ENCODE peak calls at places on chromosomes 5 and 9, in four cellular contexts. A is lower lobe of right lung, G is upper lobe of right lung, C is PC-9. N is an unnamed sample. For H3K4me1, the result is how much of the 10 kb centered on the place peaks cover.

GRCh38 chr5:135145985-135146384 is 112.0 kb upstream of the PITX1 start:
- DNase-seq in A (no peak), G (no peak), C (no peak), N (no peak)

GRCh38 chr9:137313956-137314560 is 12.0 kb upstream of the NRARP start:
- DNase-seq in A (no peak), G (peak), C (no peak), N (no peak)

GRCh38 chr9:110059461-110059860 is 148.5 kb downstream of the C9orf152 start:
- DNase-seq in A (no peak), G (no peak), C (no peak), N (no peak)

GRCh38 chr5:160054047-160054446 is 45.1 kb downstream of the TTC1 start:
- DNase-seq in A (no peak), G (no peak), C (no peak), N (no peak)

GRCh38 chr5:54383941-54384340 is 71.6 kb upstream of the HSPB3 start:
- DNase-seq in A (no peak), G (no peak), C (no peak), N (no peak)

GRCh38 chr5:127909821-127910220 is 173.7 kb upstream of the SLC12A2 start:
- DNase-seq in A (no peak), G (no peak), C (no peak), N (no peak)

GRCh38 chr5:115461506-115462290 is 82.9 kb downstream of the FEM1C start:
- DNase-seq in A (no peak), G (no peak), C (peak), N (no peak)

GRCh38 chr5:160360310-160360709 is 10.1 kb downstream of the C1QTNF2 start:
- DNase-seq in A (no peak), G (no peak), C (no peak), N (no peak)

GRCh38 chr9:89996717-89997116 is 391.9 kb downstream of the GADD45G start:
- DNase-seq in A (no peak), G (no peak), C (no peak), N (no peak)

GRCh38 chr9:131723632-131724031 is 16.2 kb downstream of the RAPGEF1 start:
- DNase-seq in A (no peak), G (no peak), C (no peak), N (no peak)

GRCh38 chr5:93611900-93612898 is 29.2 kb downstream of the NR2F1 start:
- DNase-seq in A (no peak), G (no peak), C (peak), N (no peak)

GRCh38 chr9:89920131-89920530 is 315.3 kb downstream of the GADD45G start:
- DNase-seq in A (no peak), G (no peak), C (no peak), N (no peak)

GRCh38 chr5:159442210-159442850 is 112.0 kb upstream of the IL12B start:
- DNase-seq in A (peak), G (no peak), C (no peak), N (no peak)

GRCh38 chr9:93596399-93596798 is 20.0 kb downstream of the PHF2 start:
- DNase-seq in A (no peak), G (peak), C (no peak), N (no peak)

GRCh38 chr5:10593531-10594181 is 29.8 kb downstream of the ANKRD33B start:
- DNase-seq in A (no peak), G (no peak), C (no peak), N (no peak)

GRCh38 chr9:134770972-134771971 is 109.3 kb upstream of the FCN2 start:
- DNase-seq in A (no peak), G (no peak), C (no peak), N (no peak)

GRCh38 chr9:121987312-121987711 is 105.8 kb downstream of the TTLL11 start:
- DNase-seq in A (no peak), G (no peak), C (no peak), N (no peak)

GRCh38 chr5:56861893-56862485 is 46.6 kb downstream of the MAP3K1 start:
- DNase-seq in A (no peak), G (no peak), C (no peak), N (no peak)

GRCh38 chr5:172904643-172905345 is 54.4 kb upstream of the RPL26L1 start:
- DNase-seq in A (peak), G (peak), C (peak), N (peak)

GRCh38 chr9:87270241-87271234 is 227.1 kb upstream of the DAPK1 start:
- DNase-seq in A (no peak), G (no peak), C (no peak), N (peak)

GRCh38 chr9:14056235-14056930 is 257.6 kb downstream of the NFIB start:
- DNase-seq in A (no peak), G (no peak), C (no peak), N (no peak)

GRCh38 chr5:110956280-110956912 is 115.1 kb upstream of the TSLP start:
- DNase-seq in A (peak), G (no peak), C (no peak), N (no peak)

GRCh38 chr5:61570767-61571166 is 238.7 kb downstream of the ZSWIM6 start:
- DNase-seq in A (no peak), G (no peak), C (no peak), N (no peak)

GRCh38 chr5:61567337-61567736 is 235.3 kb downstream of the ZSWIM6 start:
- DNase-seq in A (no peak), G (no peak), C (no peak), N (no peak)

GRCh38 chr5:61572959-61573358 is 240.9 kb downstream of the ZSWIM6 start:
- DNase-seq in A (no peak), G (no peak), C (no peak), N (no peak)

GRCh38 chr5:61575103-61575502 is 243.0 kb downstream of the ZSWIM6 start:
- DNase-seq in A (no peak), G (no peak), C (peak), N (no peak)

DNA sequence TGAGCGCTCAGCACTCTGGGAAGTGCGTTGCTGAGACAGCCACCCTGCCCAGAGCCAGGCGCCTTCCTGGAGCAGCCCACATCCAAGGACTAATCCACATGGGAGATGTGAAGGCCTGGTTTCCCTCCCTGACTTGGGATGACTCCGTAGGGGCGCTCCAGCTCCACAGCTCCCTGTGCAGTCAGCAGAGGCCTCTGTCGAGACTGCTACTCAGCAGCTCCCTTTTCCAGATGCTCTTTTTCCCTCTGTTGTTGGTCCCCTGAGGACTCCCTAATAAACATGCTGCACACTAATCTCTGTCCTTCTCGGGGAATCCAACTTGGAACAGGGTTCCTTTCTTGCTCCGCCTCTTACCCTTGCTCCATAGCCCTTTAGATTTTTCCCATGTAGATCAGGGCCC is 237.3 kb downstream of the ZSWIM6 start:
- DNase-seq in A (no peak), G (no peak), C (no peak), N (no peak)
- H3K27ac ChIP-seq in A (no peak), G (no peak), C (no peak), N (no peak)

DNA sequence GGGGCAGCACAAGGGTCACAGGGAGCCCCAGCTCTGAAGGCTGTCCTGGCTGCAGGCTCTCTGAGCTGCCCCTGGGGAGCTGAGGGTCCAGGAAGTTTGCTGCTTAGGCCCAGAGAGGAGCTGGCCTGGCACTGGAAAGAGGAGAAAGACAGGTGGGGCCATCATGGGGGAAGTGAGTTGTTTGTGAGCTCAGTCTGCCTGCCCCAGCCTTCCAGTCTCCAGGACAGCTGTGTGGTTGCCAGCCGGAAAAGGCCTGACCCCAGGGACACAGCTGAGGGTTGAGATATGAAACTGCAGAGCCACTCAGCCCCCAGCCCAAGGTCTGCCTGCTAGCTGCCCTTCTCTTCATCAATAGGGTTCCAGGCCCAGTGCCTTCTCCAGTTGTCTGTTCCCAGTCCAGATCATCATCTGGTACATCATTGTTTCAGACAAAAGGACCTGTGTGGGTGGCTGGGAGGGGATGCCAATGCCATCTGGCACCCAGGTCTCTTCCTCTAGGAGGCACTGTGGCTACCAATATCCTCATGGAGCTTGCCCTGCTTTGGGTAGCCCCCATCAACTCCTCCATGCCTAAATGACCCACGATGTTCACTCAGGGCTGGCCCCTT is 4.2 kb upstream of the DDX41 start:
- DNase-seq in A (no peak), G (peak), C (no peak), N (peak)
- TF ChIP-seq CTCF in A (no peak), G (no peak), C (no peak), N (peak)

DNA sequence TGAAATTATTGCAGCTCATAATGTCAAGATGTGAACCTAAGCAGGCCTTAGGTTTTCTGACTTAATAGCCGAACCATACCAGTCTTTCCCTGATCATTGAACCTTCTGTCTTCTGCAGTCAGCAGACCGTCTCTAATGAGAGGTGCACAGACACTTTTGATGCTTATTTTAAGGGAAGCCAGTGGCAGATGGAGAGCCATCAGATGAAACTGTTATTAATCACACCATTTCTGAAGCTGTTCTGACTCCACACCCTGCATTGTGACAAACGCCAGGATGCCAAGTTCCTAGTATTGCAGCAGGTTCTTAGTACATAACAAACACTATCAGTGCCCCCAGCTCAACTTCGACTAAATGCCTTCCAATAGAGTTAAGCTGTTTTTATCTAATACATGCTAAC is 43.0 kb downstream of the PIK3R1 start:
- DNase-seq in A (no peak), G (no peak), C (no peak), N (no peak)
- H3K4me1 ChIP-seq in A (half or more), G (half or more), C (under half), N (half or more)

GRCh38 chr5:88761939-88762338 is 121.0 kb downstream of the MEF2C start:
- DNase-seq in A (no peak), G (no peak), C (no peak), N (no peak)
- H3K27ac ChIP-seq in A (no peak), G (no peak), C (no peak), N (peak)

DNA sequence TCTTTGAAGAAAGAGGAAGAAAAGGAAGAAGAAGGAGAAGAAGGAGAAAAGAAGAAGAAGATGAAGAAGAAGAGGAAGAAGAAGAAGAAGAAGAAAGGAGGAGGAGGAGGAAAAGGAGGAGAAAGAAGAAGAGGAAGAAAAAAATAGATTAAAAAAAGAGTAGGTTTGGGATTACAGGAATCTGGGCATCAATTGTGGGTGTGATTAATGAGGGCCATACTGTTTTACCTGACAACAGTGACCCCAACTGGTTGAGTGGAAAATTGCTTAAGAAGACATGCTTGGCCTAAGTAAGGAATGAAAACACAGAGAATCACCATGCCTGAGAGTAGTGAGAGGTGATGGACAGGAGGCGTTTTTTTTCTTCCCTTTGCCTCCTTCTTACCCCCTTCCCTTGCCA is 114.6 kb downstream of the FAM170A start:
- DNase-seq in A (no peak), G (no peak), C (peak), N (no peak)
- TF ChIP-seq CTCF in A (peak), G (peak), C (peak), N (no peak)

GRCh38 chr9:126334626-126335621 is 8.3 kb downstream of the MVB12B start:
- DNase-seq in A (no peak), G (no peak), C (peak), N (no peak)
- H3K4me1 ChIP-seq in A (half or more), G (under half), C (under half), N (half or more)

DNA sequence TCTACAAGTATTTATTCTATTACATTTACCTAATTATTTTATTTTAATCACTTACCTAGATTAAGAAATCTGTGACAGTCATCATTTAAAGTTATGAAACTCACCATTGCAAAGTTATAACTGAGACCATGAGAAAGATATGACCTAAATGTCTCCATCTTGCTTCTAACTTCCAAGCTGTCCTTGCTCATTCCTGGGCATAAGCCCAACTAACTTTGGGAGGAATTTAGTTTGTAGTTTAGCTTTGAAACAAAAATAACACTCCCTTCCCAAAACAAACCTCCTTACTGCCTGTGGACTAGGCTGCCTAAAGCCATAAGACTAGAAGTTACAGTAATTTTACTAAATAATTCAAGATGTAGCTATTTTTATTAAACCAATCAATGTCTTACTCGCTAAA is 195.6 kb upstream of the RAI14 start:
- DNase-seq in A (no peak), G (no peak), C (no peak), N (no peak)
- H3K27ac ChIP-seq in A (no peak), G (no peak), C (no peak), N (no peak)

GRCh38 chr9:1723616-1724015 is 291.5 kb upstream of the SMARCA2 start:
- DNase-seq in A (no peak), G (no peak), C (no peak), N (no peak)
- TF ChIP-seq CTCF in A (no peak), G (no peak), C (no peak), N (no peak)

DNA sequence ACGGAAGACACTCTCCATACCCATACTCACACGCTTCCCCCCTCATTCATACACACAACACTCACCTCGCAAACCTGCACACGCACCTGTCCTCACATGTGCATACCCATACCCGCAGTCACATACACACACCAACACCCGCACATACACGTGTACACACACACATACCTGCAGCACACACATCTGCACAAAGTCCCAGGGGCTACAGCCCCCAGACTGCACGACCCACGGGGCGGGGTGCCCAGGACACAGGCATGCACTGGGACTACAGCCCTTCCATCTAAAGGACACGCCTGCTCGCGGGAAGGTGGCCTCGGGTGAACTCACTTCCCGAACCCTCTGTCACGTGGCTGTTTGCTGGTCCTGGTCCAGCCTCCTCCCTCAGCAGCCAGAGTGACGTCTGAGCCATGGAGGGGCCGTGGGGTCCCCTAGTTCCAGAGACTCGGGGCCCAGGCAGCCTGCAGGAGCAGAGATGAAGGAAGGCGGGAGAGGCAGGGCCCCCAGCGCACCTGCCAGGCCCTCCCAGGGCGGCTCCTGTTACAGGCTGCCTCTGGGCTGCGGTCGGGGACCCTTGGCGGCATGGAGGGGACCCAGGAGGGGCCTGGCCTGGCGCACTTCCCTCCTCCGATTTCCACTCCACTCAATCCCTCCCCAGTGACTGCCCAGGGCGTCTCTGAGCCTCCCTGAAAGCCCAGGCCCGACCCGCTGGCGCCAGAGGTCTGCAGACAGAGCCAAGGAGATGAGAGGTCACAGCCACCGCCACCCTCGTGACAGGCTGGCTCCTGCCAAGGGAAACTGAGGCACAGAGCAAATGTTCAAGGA is 8.1 kb downstream of the SLC12A7 start:
- DNase-seq in A (peak), G (peak), C (no peak), N (peak)
- H3K4me1 ChIP-seq in A (half or more), G (half or more), C (under half), N (under half)

GRCh38 chr9:81804306-81804705 is 115.0 kb upstream of the TLE1 start:
- DNase-seq in A (no peak), G (no peak), C (no peak), N (no peak)
- H3K27ac ChIP-seq in A (no peak), G (no peak), C (no peak), N (no peak)

N was measured in psoas muscle.